ENCODE peak calls at places on chromosomes 16 and 17, in four cellular contexts. V, P, N and S are unnamed samples.

GRCh38 chr17:5628262-5628661 is 44.0 kb upstream of the NLRP1 start:
- DNase-seq in V (no peak), N (no peak), P (no peak), S (no peak)

GRCh38 chr16:2213817-2214720 is 571 bp downstream of the PGP start:
- DNase-seq in P (no peak), N (no peak), V (no peak), S (peak; percentile 56)

GRCh38 chr16:85202631-85203461 is 90.6 kb upstream of the CIBAR2 start:
- DNase-seq in N (no peak), V (no peak), P (no peak), S (no peak)

GRCh38 chr17:68450801-68451200 is 6.5 kb downstream of the WIPI1 start:
- DNase-seq in V (no peak), P (no peak), N (no peak), S (no peak)

GRCh38 chr17:21075739-21076085 is 32.9 kb upstream of the USP22 start:
- DNase-seq in P (no peak), N (no peak), V (no peak), S (no peak)

GRCh38 chr16:80116711-80117110 is 424.1 kb upstream of the DYNLRB2 start:
- DNase-seq in P (no peak), V (no peak), N (no peak), S (no peak)

GRCh38 chr16:78180349-78180748 is 80.9 kb downstream of the WWOX start:
- DNase-seq in P (peak; percentile 35), N (no peak), V (no peak), S (no peak)

GRCh38 chr16:24491721-24492120 is 47.6 kb upstream of the RBBP6 start:
- DNase-seq in P (no peak), N (no peak), V (no peak), S (no peak)

GRCh38 chr17:13001991-13002615 is 15.7 kb downstream of the ELAC2 start:
- DNase-seq in P (no peak), V (no peak), N (no peak), S (no peak)

GRCh38 chr17:7886227-7887037 is 2.2 kb upstream of the CHD3 start:
- DNase-seq in V (no peak), P (peak; percentile 59), N (no peak), S (peak; percentile 21)

GRCh38 chr16:86910821-86911220 is 332.5 kb downstream of the FOXL1 start:
- DNase-seq in V (no peak), P (no peak), N (no peak), S (no peak)

GRCh38 chr16:88691924-88692560 is 5.7 kb upstream of the SNAI3 start:
- DNase-seq in P (no peak), V (no peak), N (no peak), S (no peak)

GRCh38 chr17:61000911-61001310 is 323.3 kb downstream of the BCAS3 start:
- DNase-seq in V (peak; percentile 7), N (no peak), P (no peak), S (peak; percentile 1)
- TF ChIP-seq FOSL1 in V (no peak), N (no peak), P (no peak), S (no peak)

GRCh38 chr17:3981455-3981854 is 17.2 kb upstream of the ATP2A3 start:
- DNase-seq in N (no peak), V (no peak), P (peak; percentile 66), S (no peak)
- TF ChIP-seq FOSL1 in N (no peak), V (no peak), P (no peak), S (no peak)

GRCh38 chr16:6165330-6165984 is 1067.9 kb upstream of the EEF2KMT start:
- DNase-seq in N (no peak), P (no peak), V (no peak), S (no peak)
- TF ChIP-seq FOSL1 in N (no peak), P (no peak), V (no peak), S (no peak)

GRCh38 chr17:82105882-82106696 is 8.1 kb upstream of the FASN start:
- DNase-seq in V (peak; percentile 94), P (peak; percentile 79), N (peak; percentile 82), S (peak; percentile 59)

GRCh38 chr17:82108999-82109480 is 11.0 kb upstream of the FASN start:
- DNase-seq in P (no peak), V (no peak), N (no peak), S (no peak)

GRCh38 chr17:82106697-82107305 is 8.8 kb upstream of the FASN start:
- DNase-seq in N (no peak), P (no peak), V (no peak), S (no peak)

GRCh38 chr17:82108038-82108998 is 10.3 kb upstream of the FASN start:
- DNase-seq in N (no peak), V (no peak), P (no peak), S (no peak)

GRCh38 chr17:82107341-82107860 is 9.4 kb upstream of the FASN start:
- DNase-seq in V (peak; percentile 43), N (no peak), P (peak; percentile 48), S (no peak)
- TF ChIP-seq FOSL1 in V (no peak), N (no peak), P (no peak), S (no peak)